ENCODE peak calls at places on chromosome 21, in eight cellular contexts. Z is adrenal gland, P is endodermal cell, Y is cardiac muscle cell, J is H1, D is IMR-90, U is breast epithelium, E is colonic mucosa. C is an unnamed sample.

GRCh38 chr21:41632748-41633475 is 125.0 kb upstream of the TMPRSS2 start:
- DNase-seq in Z (no peak), P (no peak), Y (no peak), J (no peak), D (no peak), U (no peak), E (no peak), C (no peak)

GRCh38 chr21:26965567-26966359 is 1.1 kb downstream of the ADAMTS5 start:
- DNase-seq in Z (no peak), P (peak), Y (peak), J (no peak), D (peak), U (peak), E (peak), C (no peak)

GRCh38 chr21:46350571-46350970 is 26.6 kb downstream of the PCNT start:
- DNase-seq in Z (no peak), P (no peak), Y (no peak), J (no peak), D (no peak), U (no peak), E (no peak), C (no peak)

GRCh38 chr21:25885880-25886279 is 151.1 kb downstream of the GABPA start:
- DNase-seq in Z (no peak), P (no peak), Y (no peak), J (no peak), D (no peak), U (no peak), E (no peak), C (no peak)

GRCh38 chr21:46116846-46117585 is 19.1 kb downstream of the COL6A2 start:
- DNase-seq in Z (no peak), P (peak), Y (no peak), J (no peak), D (no peak), U (no peak), E (no peak), C (no peak)

GRCh38 chr21:29078884-29079765 is 5.7 kb upstream of the CCT8 start:
- DNase-seq in Z (peak), P (no peak), Y (no peak), J (no peak), D (no peak), U (no peak), E (peak), C (peak)

GRCh38 chr21:42431196-42431595 is 27.5 kb downstream of the UBASH3A start:
- DNase-seq in Z (no peak), P (no peak), Y (no peak), J (no peak), D (no peak), U (no peak), E (no peak), C (no peak)

GRCh38 chr21:17467829-17468228 is 45.0 kb upstream of the CXADR start:
- DNase-seq in Z (no peak), P (no peak), Y (no peak), J (no peak), D (peak), U (no peak), E (no peak), C (no peak)

GRCh38 chr21:33478858-33479678 is 706 bp downstream of the TMEM50B start:
- DNase-seq in Z (peak), P (peak), Y (peak), J (no peak), D (peak), U (no peak), E (peak), C (no peak)

GRCh38 chr21:46285206-46285661 is at the start of gene MCM3AP:
- DNase-seq in Z (no peak), P (no peak), Y (no peak), J (no peak), D (no peak), U (no peak), E (no peak), C (no peak)

GRCh38 chr21:18369115-18369514 is 34.5 kb downstream of the TMPRSS15 start:
- DNase-seq in Z (no peak), P (no peak), Y (no peak), J (no peak), D (no peak), U (no peak), E (no peak), C (no peak)

GRCh38 chr21:17782051-17782450 is 37.1 kb downstream of the C21orf91 start:
- DNase-seq in Z (no peak), P (no peak), Y (no peak), J (no peak), D (no peak), U (no peak), E (no peak), C (peak)

GRCh38 chr21:34544032-34544496 is 32.1 kb upstream of the KCNE1 start:
- DNase-seq in Z (peak), P (peak), Y (peak), J (peak), D (peak), U (peak), E (peak), C (peak)

GRCh38 chr21:34543017-34543416 is 31.0 kb upstream of the KCNE1 start:
- DNase-seq in Z (no peak), P (no peak), Y (no peak), J (no peak), D (no peak), U (no peak), E (peak), C (no peak)

GRCh38 chr21:34548782-34549376 is 36.9 kb upstream of the KCNE1 start:
- DNase-seq in Z (no peak), P (no peak), Y (no peak), J (no peak), D (no peak), U (no peak), E (no peak), C (no peak)

GRCh38 chr21:34546556-34546955 is 34.5 kb upstream of the KCNE1 start:
- DNase-seq in Z (no peak), P (no peak), Y (no peak), J (no peak), D (no peak), U (no peak), E (no peak), C (no peak)

GRCh38 chr21:34545079-34545884 is 33.3 kb upstream of the KCNE1 start:
- DNase-seq in Z (peak), P (peak), Y (peak), J (no peak), D (peak), U (peak), E (peak), C (peak)
- H3K4me3 ChIP-seq in Z (no peak), P (no peak), Y (no peak), J (no peak), D (no peak), U (no peak), E (no peak), C (peak)

GRCh38 chr21:31623664-31624063 is 35.8 kb upstream of the SOD1 start:
- DNase-seq in Z (no peak), P (no peak), Y (no peak), J (no peak), D (no peak), U (no peak), E (no peak), C (no peak)
- TF ChIP-seq CTCF in Z (no peak), P (peak), Y (no peak), J (peak), D (no peak), U (no peak), E (no peak), C (peak)

DNA sequence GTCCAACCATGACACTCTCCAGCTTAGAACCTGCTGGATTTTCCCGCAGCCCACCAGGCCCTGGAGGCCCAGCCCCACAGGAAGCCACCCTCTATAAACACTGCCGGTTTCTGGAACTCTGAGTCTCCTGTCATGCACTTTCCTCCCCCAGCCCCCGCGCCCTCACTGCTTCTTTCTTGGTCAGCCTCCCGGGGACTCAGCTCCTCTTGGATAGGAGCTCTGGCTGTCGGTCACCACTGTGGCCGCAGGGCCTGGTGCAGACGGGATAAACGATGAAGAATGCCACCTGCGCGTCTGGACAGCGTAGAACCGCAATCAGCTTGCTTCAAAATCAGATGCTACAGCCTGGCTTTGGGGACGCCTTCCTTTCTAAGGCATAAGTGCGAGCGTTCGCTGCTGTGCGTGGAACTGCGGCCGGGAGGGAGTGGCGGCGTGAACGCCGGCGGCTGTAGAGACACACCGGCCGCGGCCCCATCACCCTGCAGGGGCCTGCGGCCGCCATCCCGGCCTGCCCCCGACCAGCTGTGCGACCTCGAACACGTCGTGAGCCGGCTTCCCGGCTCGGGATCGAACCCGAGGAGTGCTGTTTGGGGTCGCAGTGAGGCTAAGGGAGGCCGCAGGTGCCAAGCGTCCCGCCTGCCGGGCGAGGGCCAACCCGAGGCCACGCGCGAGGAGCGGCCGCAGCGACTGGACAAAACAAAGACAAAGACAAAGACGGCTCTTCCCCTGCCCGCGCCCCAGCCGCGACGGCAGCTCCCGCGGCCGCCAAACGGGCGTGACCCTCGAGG is 728 bp downstream of the PTTG1IP start:
- DNase-seq in Z (peak), P (peak), Y (peak), J (no peak), D (peak), U (peak), E (peak), C (no peak)
- H3K4me3 ChIP-seq in Z (peak), P (peak), Y (peak), J (peak), D (peak), U (peak), E (peak), C (peak)

DNA sequence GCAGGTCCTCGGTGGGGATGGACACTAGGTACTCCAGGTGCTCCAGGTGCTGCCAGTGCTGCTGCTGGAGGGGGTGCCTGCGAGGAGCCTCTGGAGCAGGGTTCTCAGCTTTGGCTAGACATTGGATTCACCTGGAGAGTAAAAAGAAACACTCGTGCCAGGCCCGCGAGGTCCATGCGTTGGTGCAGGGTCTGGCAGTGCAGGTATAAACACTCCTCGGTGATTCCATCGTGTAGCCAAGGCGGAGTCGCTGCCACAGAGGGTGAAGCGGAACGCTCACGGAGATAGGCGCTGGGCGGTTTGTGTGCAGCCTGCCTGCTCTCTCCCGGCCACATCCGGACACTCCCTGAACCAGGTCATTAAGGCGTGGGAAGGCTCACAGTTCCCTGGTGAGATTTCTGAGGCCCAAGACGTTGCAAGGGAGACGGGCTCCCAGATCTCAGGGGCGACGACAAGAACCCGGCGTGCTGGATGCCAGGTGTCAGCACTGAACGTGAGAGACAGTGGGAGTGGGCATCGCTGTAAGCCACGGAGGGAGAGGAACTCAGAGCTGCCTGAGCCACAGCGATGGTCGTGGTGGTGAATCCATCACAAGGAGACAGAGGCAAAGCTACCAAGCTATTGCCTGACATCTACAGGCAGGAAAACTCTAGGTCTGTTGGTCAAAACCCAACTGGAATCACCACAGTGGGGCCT is 17.2 kb upstream of the SUMO3 start:
- DNase-seq in Z (peak), P (no peak), Y (no peak), J (no peak), D (no peak), U (no peak), E (no peak), C (no peak)
- TF ChIP-seq CTCF in Z (no peak), P (no peak), Y (no peak), J (no peak), D (no peak), U (no peak), E (no peak), C (no peak)

DNA sequence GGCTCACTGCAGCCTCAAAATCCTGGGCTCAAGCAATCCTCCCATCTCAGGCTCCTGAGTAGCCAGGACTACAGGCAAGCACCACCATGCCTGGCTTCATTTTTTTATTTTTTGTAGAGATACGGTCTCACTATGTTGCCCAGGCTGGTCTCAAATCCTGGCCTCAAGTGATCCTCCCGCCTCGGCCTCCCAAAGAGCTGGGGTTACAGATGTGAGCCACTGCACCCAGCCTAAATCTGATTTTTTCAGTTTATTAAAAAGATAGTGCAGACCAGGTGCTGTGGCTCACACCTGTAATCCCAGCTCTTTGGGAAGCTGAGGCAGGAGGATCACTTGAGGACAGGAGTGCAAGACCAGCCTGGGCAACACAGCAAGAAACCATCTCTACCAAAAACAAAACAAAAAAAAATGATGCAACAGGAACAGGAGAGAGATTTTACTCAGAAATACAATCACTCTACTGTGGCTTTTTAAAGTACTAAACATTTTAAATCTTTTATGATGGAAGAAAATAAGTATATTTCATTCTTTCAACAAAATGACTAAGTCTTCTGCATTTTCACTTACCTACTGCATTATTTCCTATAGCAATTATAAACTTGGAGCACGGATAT is 1.9 kb downstream of the PSMG1 start:
- DNase-seq in Z (no peak), P (no peak), Y (no peak), J (no peak), D (no peak), U (no peak), E (no peak), C (no peak)
- H3K4me3 ChIP-seq in Z (no peak), P (peak), Y (no peak), J (peak), D (no peak), U (no peak), E (no peak), C (peak)

C was measured in GM12864.